ENCODE peak calls at places on chromosomes 7 and 10, in seven cellular contexts. One of them, this sample, is unnamed.

GRCh38 chr10:88227342-88228018 is 355.6 kb downstream of the RNLS start:
- DNase-seq in tibial artery: no peak
- DNase-seq in right cardiac atrium: peak; percentile 44
- DNase-seq in mammary epithelial cell: no peak
- DNase-seq in C1 segment of cervical spinal cord: no peak
- DNase-seq in H4: no peak
- DNase-seq in GM13977: no peak
- DNase-seq in this sample: no peak

GRCh38 chr10:86339226-86339865 is 27.2 kb downstream of the GRID1 start:
- DNase-seq in H4: no peak
- DNase-seq in mammary epithelial cell: no peak
- DNase-seq in GM13977: no peak
- DNase-seq in C1 segment of cervical spinal cord: no peak
- DNase-seq in right cardiac atrium: peak; percentile 21
- DNase-seq in tibial artery: no peak
- DNase-seq in this sample: no peak

GRCh38 chr7:76310102-76310957 is 7.9 kb downstream of the HSPB1 start:
- DNase-seq in tibial artery: no peak
- DNase-seq in right cardiac atrium: no peak
- DNase-seq in H4: peak; percentile 40
- DNase-seq in C1 segment of cervical spinal cord: peak; percentile 36
- DNase-seq in mammary epithelial cell: no peak
- DNase-seq in GM13977: no peak
- DNase-seq in this sample: no peak

GRCh38 chr7:6725003-6725402 is 18.3 kb upstream of the ZNF12 start:
- DNase-seq in tibial artery: no peak
- DNase-seq in H4: no peak
- DNase-seq in right cardiac atrium: no peak
- DNase-seq in mammary epithelial cell: no peak
- DNase-seq in GM13977: peak; percentile 78
- DNase-seq in C1 segment of cervical spinal cord: no peak
- DNase-seq in this sample: no peak

GRCh38 chr10:48206470-48207250 is 67.8 kb downstream of the FRMPD2 start:
- DNase-seq in right cardiac atrium: no peak
- DNase-seq in GM13977: no peak
- DNase-seq in tibial artery: no peak
- DNase-seq in C1 segment of cervical spinal cord: no peak
- DNase-seq in mammary epithelial cell: no peak
- DNase-seq in H4: no peak
- DNase-seq in this sample: no peak

GRCh38 chr10:31927597-31928530 is 767 bp downstream of the ARHGAP12 start:
- DNase-seq in right cardiac atrium: peak; percentile 84
- DNase-seq in mammary epithelial cell: peak; percentile 52
- DNase-seq in GM13977: peak; percentile 69
- DNase-seq in C1 segment of cervical spinal cord: peak; percentile 52
- DNase-seq in H4: peak; percentile 35
- DNase-seq in tibial artery: peak; percentile 48
- DNase-seq in this sample: peak; percentile 44

GRCh38 chr7:42993038-42993437 is 60.9 kb downstream of the MRPL32 start:
- DNase-seq in mammary epithelial cell: no peak
- DNase-seq in C1 segment of cervical spinal cord: no peak
- DNase-seq in GM13977: no peak
- DNase-seq in tibial artery: no peak
- DNase-seq in right cardiac atrium: no peak
- DNase-seq in H4: no peak
- DNase-seq in this sample: no peak

GRCh38 chr10:6985644-6986043 is 405.6 kb upstream of the PRKCQ start:
- DNase-seq in mammary epithelial cell: no peak
- DNase-seq in tibial artery: no peak
- DNase-seq in H4: no peak
- DNase-seq in GM13977: no peak
- DNase-seq in right cardiac atrium: no peak
- DNase-seq in C1 segment of cervical spinal cord: no peak
- DNase-seq in this sample: no peak

GRCh38 chr10:100020161-100020882 is 10.6 kb upstream of the DNMBP start:
- DNase-seq in mammary epithelial cell: no peak
- DNase-seq in C1 segment of cervical spinal cord: no peak
- DNase-seq in tibial artery: no peak
- DNase-seq in GM13977: peak; percentile 72
- DNase-seq in H4: no peak
- DNase-seq in right cardiac atrium: no peak
- DNase-seq in this sample: peak; percentile 44